ENCODE peak calls at places on chromosome 5, in four cellular contexts. T is K562, M is GM12878, R is HepG2. S is an unnamed sample.

GRCh38 chr5:125134216-125135081 is 388.0 kb upstream of the ZNF608 start:
- DNase-seq in T (no peak), M (no peak), R (no peak), S (no peak)

GRCh38 chr5:72508241-72509170 is 1.3 kb upstream of the ZNF366 start:
- DNase-seq in T (no peak), M (peak), R (no peak), S (no peak)

GRCh38 chr5:88553926-88554325 is 285.3 kb upstream of the TMEM161B start:
- DNase-seq in T (no peak), M (no peak), R (no peak), S (no peak)

GRCh38 chr5:5297432-5298067 is 124.9 kb upstream of the ICE1 start:
- DNase-seq in T (no peak), M (no peak), R (no peak), S (no peak)

GRCh38 chr5:89053547-89053946 is 170.6 kb upstream of the MEF2C start:
- DNase-seq in T (no peak), M (no peak), R (no peak), S (no peak)

GRCh38 chr5:101424530-101425175 is 521.6 kb upstream of the ST8SIA4 start:
- DNase-seq in T (no peak), M (no peak), R (no peak), S (no peak)

GRCh38 chr5:95673076-95673475 is 9.7 kb downstream of the SPATA9 start:
- DNase-seq in T (no peak), M (no peak), R (peak), S (no peak)

GRCh38 chr5:30112842-30113241 is 1080.6 kb upstream of the CDH6 start:
- DNase-seq in T (no peak), M (no peak), R (no peak), S (no peak)

GRCh38 chr5:159031513-159031912 is 68.2 kb downstream of the EBF1 start:
- DNase-seq in T (no peak), M (no peak), R (no peak), S (no peak)

GRCh38 chr5:65830856-65831255 is 95.5 kb upstream of the ERBIN start:
- DNase-seq in T (no peak), M (no peak), R (no peak), S (no peak)

GRCh38 chr5:79840085-79840990 is 150.7 kb downstream of the CMYA5 start:
- DNase-seq in T (no peak), M (no peak), R (no peak), S (no peak)

GRCh38 chr5:83464261-83464660 is 7.3 kb upstream of the VCAN start:
- DNase-seq in T (no peak), M (no peak), R (no peak), S (no peak)

GRCh38 chr5:138241688-138242547 is 28.8 kb upstream of the CDC23 start:
- DNase-seq in T (peak), M (no peak), R (peak), S (no peak)

GRCh38 chr5:156020650-156021049 is 306.3 kb upstream of the SGCD start:
- DNase-seq in T (no peak), M (no peak), R (no peak), S (no peak)

GRCh38 chr5:96629774-96630173 is 32.4 kb upstream of the CAST start:
- DNase-seq in T (no peak), M (no peak), R (peak), S (no peak)

GRCh38 chr5:124859027-124859426 is 112.6 kb upstream of the ZNF608 start:
- DNase-seq in T (no peak), M (no peak), R (no peak), S (no peak)

GRCh38 chr5:79728396-79728795 is 38.8 kb downstream of the CMYA5 start:
- DNase-seq in T (no peak), M (no peak), R (no peak), S (no peak)

GRCh38 chr5:135398160-135398854 is 724 bp downstream of the MACROH2A1 start:
- DNase-seq in T (peak), M (no peak), R (peak), S (peak)

GRCh38 chr5:6317133-6317532 is 61.2 kb downstream of the MED10 start:
- DNase-seq in T (no peak), M (no peak), R (no peak), S (no peak)

GRCh38 chr5:107997338-107997979 is 326.7 kb upstream of the EFNA5 start:
- DNase-seq in T (no peak), M (no peak), R (no peak), S (no peak)

GRCh38 chr5:108101105-108101504 is 280.8 kb downstream of the FBXL17 start:
- DNase-seq in T (no peak), M (no peak), R (no peak), S (no peak)

GRCh38 chr5:54469655-54470054 is 14.2 kb downstream of the HSPB3 start:
- DNase-seq in T (no peak), M (peak), R (no peak), S (no peak)

GRCh38 chr5:59361454-59361853 is 532.1 kb downstream of the PDE4D start:
- DNase-seq in T (no peak), M (no peak), R (peak), S (no peak)

GRCh38 chr5:6875376-6875775 is 162.1 kb downstream of the TENT4A start:
- DNase-seq in T (no peak), M (no peak), R (no peak), S (no peak)

GRCh38 chr5:179867079-179867465 is 8.5 kb upstream of the MRNIP start:
- DNase-seq in T (no peak), M (no peak), R (no peak), S (no peak)
- TF ChIP-seq FOXK2 in T (no peak), M (no peak), R (no peak), S (no peak)

GRCh38 chr5:74141053-74141452 is 499.5 kb downstream of the ENC1 start:
- DNase-seq in T (no peak), M (no peak), R (no peak), S (no peak)
- TF ChIP-seq FOXK2 in T (no peak), M (no peak), R (no peak), S (no peak)

DNA sequence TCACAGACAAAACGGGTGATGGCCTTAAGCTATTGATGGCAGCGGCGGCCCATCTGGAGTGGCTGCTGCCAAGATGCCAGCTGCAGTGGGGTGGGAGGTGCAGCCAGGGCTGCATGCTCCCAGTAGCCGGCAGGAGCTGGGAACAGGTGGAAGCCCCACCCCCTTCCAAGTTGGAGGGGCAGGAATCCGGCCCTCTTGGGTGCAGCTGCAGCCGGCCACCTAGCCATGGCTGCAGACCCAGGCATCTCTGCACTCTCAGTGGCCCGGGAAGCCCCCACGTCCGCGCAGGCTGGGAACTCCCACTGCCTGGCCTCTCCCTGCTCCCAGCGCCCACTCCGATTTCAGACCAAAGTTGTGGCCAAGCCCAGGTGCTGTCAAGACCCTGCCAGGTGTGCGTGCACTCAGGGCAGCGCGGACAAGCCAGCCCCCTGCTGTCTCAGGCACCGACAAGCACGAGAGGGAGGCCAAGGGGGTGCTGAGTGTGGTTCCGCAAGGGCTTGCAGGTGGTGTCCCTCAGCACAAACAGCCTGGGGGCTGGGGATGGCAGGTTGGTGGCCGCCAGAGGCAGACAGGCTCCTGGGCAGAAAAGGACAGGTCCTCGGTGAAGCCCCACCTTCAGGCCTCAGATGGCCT is 115.1 kb upstream of the TSLP start:
- DNase-seq in T (no peak), M (no peak), R (no peak), S (no peak)
- TF ChIP-seq FOXK2 in T (no peak), M (no peak), R (no peak), S (no peak)

GRCh38 chr5:123452401-123452800 is 29.2 kb upstream of the CEP120 start:
- DNase-seq in T (no peak), M (no peak), R (no peak), S (no peak)

GRCh38 chr5:123454236-123454911 is 31.2 kb upstream of the CEP120 start:
- DNase-seq in T (no peak), M (no peak), R (no peak), S (no peak)

GRCh38 chr5:123455640-123456039 is 32.4 kb upstream of the CEP120 start:
- DNase-seq in T (no peak), M (no peak), R (no peak), S (no peak)

GRCh38 chr5:123455095-123455494 is 31.9 kb upstream of the CEP120 start:
- DNase-seq in T (no peak), M (no peak), R (no peak), S (no peak)

GRCh38 chr5:123456242-123456641 is 33.0 kb upstream of the CEP120 start:
- DNase-seq in T (no peak), M (no peak), R (no peak), S (no peak)
- TF ChIP-seq FOXK2 in T (no peak), M (no peak), R (no peak), S (no peak)

DNA sequence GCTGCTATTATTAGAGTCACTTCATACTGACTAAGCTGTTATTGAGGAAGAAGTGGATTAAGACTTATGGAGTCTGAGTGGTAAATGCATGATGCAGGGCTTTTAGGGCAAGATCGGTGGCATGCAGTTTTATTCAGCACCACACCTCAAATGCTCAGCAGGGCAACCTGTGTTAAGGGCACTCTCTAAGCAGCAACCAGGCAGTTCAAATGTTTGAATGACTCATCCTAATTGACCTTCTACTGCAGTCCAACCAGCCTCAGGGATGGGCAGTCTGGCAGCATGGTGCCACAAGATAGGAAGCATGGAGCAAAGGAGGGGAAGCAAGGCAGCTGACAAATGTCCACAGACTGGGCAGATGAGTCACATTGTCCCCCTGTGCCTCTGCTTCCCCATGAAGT is 80.2 kb upstream of the MIER3 start:
- DNase-seq in T (no peak), M (no peak), R (peak), S (no peak)
- TF ChIP-seq FOXK2 in T (no peak), M (no peak), R (no peak), S (no peak)

GRCh38 chr5:1130218-1130946 is 18.5 kb upstream of the SLC12A7 start:
- DNase-seq in T (no peak), M (no peak), R (no peak), S (no peak)
- TF ChIP-seq FOXK2 in T (no peak), M (no peak), R (no peak), S (no peak)

GRCh38 chr5:179258922-179259730 is 86.1 kb downstream of the ADAMTS2 start:
- DNase-seq in T (no peak), M (no peak), R (no peak), S (no peak)
- TF ChIP-seq FOXK2 in T (no peak), M (no peak), R (no peak), S (no peak)

GRCh38 chr5:116502616-116503015 is 72.0 kb downstream of the SEMA6A start:
- DNase-seq in T (no peak), M (no peak), R (no peak), S (no peak)
- TF ChIP-seq FOXK2 in T (no peak), M (no peak), R (no peak), S (no peak)